ENCODE peak calls at places on chromosome 19, in eight cellular contexts. One of them, this sample, is unnamed.

GRCh38 chr19:35095667-35096368 is 19.8 kb upstream of the FXYD3 start:
- DNase-seq in RPMI7951: no peak
- DNase-seq in type B pancreatic cell: no peak
- DNase-seq in SJSA1: no peak
- DNase-seq in A172: no peak
- DNase-seq in cardiac muscle cell: no peak
- DNase-seq in lung microvascular endothelial cell: no peak
- DNase-seq in fibroblast of the aortic adventitia: no peak
- DNase-seq in this sample: peak; percentile 74

GRCh38 chr19:48969276-48970138 is 4.4 kb downstream of the FTL start:
- DNase-seq in RPMI7951: no peak
- DNase-seq in type B pancreatic cell: no peak
- DNase-seq in SJSA1: no peak
- DNase-seq in A172: peak; percentile 48
- DNase-seq in cardiac muscle cell: no peak
- DNase-seq in lung microvascular endothelial cell: no peak
- DNase-seq in fibroblast of the aortic adventitia: peak; percentile 51
- DNase-seq in this sample: peak; percentile 34

GRCh38 chr19:5985098-5985783 is 7.3 kb upstream of the RANBP3 start:
- DNase-seq in RPMI7951: peak; percentile 71
- DNase-seq in type B pancreatic cell: no peak
- DNase-seq in SJSA1: peak; percentile 20
- DNase-seq in A172: peak; percentile 85
- DNase-seq in cardiac muscle cell: peak; percentile 84
- DNase-seq in lung microvascular endothelial cell: no peak
- DNase-seq in fibroblast of the aortic adventitia: peak; percentile 78
- DNase-seq in this sample: peak; percentile 34

GRCh38 chr19:45348367-45349125 is 8.0 kb downstream of the KLC3 start:
- DNase-seq in RPMI7951: no peak
- DNase-seq in type B pancreatic cell: no peak
- DNase-seq in SJSA1: no peak
- DNase-seq in A172: no peak
- DNase-seq in cardiac muscle cell: no peak
- DNase-seq in lung microvascular endothelial cell: no peak
- DNase-seq in fibroblast of the aortic adventitia: no peak
- DNase-seq in this sample: no peak

GRCh38 chr19:48329167-48329891 is 4.0 kb downstream of the EMP3 start:
- DNase-seq in RPMI7951: peak; percentile 52
- DNase-seq in type B pancreatic cell: no peak
- DNase-seq in SJSA1: no peak
- DNase-seq in A172: no peak
- DNase-seq in cardiac muscle cell: no peak
- DNase-seq in lung microvascular endothelial cell: no peak
- DNase-seq in fibroblast of the aortic adventitia: peak; percentile 36
- DNase-seq in this sample: peak; percentile 62

GRCh38 chr19:15815306-15815705 is at the start of gene OR10H1:
- DNase-seq in RPMI7951: no peak
- DNase-seq in type B pancreatic cell: no peak
- DNase-seq in SJSA1: no peak
- DNase-seq in A172: no peak
- DNase-seq in cardiac muscle cell: no peak
- DNase-seq in lung microvascular endothelial cell: no peak
- DNase-seq in fibroblast of the aortic adventitia: no peak
- DNase-seq in this sample: no peak

GRCh38 chr19:40530091-40530901 is 46.4 kb upstream of the SHKBP1 start:
- DNase-seq in RPMI7951: no peak
- DNase-seq in type B pancreatic cell: no peak
- DNase-seq in SJSA1: no peak
- DNase-seq in A172: no peak
- DNase-seq in cardiac muscle cell: no peak
- DNase-seq in lung microvascular endothelial cell: peak; percentile 24
- DNase-seq in fibroblast of the aortic adventitia: no peak
- DNase-seq in this sample: no peak

GRCh38 chr19:28737021-28737525 is 475.9 kb downstream of the UQCRFS1 start:
- DNase-seq in RPMI7951: peak; percentile 54
- DNase-seq in type B pancreatic cell: no peak
- DNase-seq in SJSA1: peak; percentile 27
- DNase-seq in A172: peak; percentile 31
- DNase-seq in cardiac muscle cell: peak; percentile 71
- DNase-seq in lung microvascular endothelial cell: peak; percentile 57
- DNase-seq in fibroblast of the aortic adventitia: peak; percentile 79
- DNase-seq in this sample: no peak

GRCh38 chr19:30648321-30648720 is 276.1 kb downstream of the ZNF536 start:
- DNase-seq in RPMI7951: no peak
- DNase-seq in type B pancreatic cell: no peak
- DNase-seq in SJSA1: peak; percentile 23
- DNase-seq in A172: peak; percentile 13
- DNase-seq in cardiac muscle cell: no peak
- DNase-seq in lung microvascular endothelial cell: no peak
- DNase-seq in fibroblast of the aortic adventitia: no peak
- DNase-seq in this sample: no peak

GRCh38 chr19:2494084-2494446 is 18.1 kb downstream of the GADD45B start:
- DNase-seq in RPMI7951: peak; percentile 64
- DNase-seq in type B pancreatic cell: no peak
- DNase-seq in SJSA1: peak; percentile 48
- DNase-seq in A172: peak; percentile 82
- DNase-seq in cardiac muscle cell: peak; percentile 49
- DNase-seq in lung microvascular endothelial cell: no peak
- DNase-seq in fibroblast of the aortic adventitia: peak; percentile 61
- DNase-seq in this sample: peak; percentile 16

GRCh38 chr19:31963741-31964140 is 381.7 kb upstream of the ZNF507 start:
- DNase-seq in RPMI7951: no peak
- DNase-seq in type B pancreatic cell: no peak
- DNase-seq in SJSA1: no peak
- DNase-seq in A172: no peak
- DNase-seq in cardiac muscle cell: no peak
- DNase-seq in lung microvascular endothelial cell: no peak
- DNase-seq in fibroblast of the aortic adventitia: no peak
- DNase-seq in this sample: no peak

GRCh38 chr19:11754663-11755062 is 12.1 kb upstream of the ZNF441 start:
- DNase-seq in RPMI7951: no peak
- DNase-seq in type B pancreatic cell: no peak
- DNase-seq in SJSA1: no peak
- DNase-seq in A172: no peak
- DNase-seq in cardiac muscle cell: no peak
- DNase-seq in lung microvascular endothelial cell: no peak
- DNase-seq in fibroblast of the aortic adventitia: no peak
- DNase-seq in this sample: no peak

GRCh38 chr19:48258350-48258749 is 2.6 kb upstream of the CARD8 start:
- DNase-seq in RPMI7951: no peak
- DNase-seq in type B pancreatic cell: no peak
- DNase-seq in SJSA1: no peak
- DNase-seq in A172: peak; percentile 35
- DNase-seq in cardiac muscle cell: no peak
- DNase-seq in lung microvascular endothelial cell: peak; percentile 52
- DNase-seq in fibroblast of the aortic adventitia: peak; percentile 3
- DNase-seq in this sample: no peak

GRCh38 chr19:7104783-7105447 is 35.4 kb downstream of the ZNF557 start:
- DNase-seq in RPMI7951: no peak
- DNase-seq in type B pancreatic cell: no peak
- DNase-seq in SJSA1: no peak
- DNase-seq in A172: no peak
- DNase-seq in cardiac muscle cell: no peak
- DNase-seq in lung microvascular endothelial cell: no peak
- DNase-seq in fibroblast of the aortic adventitia: no peak
- DNase-seq in this sample: no peak

GRCh38 chr19:4199699-4200293 is 17.3 kb downstream of the ANKRD24 start:
- DNase-seq in RPMI7951: no peak
- DNase-seq in type B pancreatic cell: no peak
- DNase-seq in SJSA1: no peak
- DNase-seq in A172: no peak
- DNase-seq in cardiac muscle cell: no peak
- DNase-seq in lung microvascular endothelial cell: no peak
- DNase-seq in fibroblast of the aortic adventitia: no peak
- DNase-seq in this sample: no peak

GRCh38 chr19:6800991-6801396 is 28.5 kb downstream of the VAV1 start:
- DNase-seq in RPMI7951: peak; percentile 39
- DNase-seq in type B pancreatic cell: no peak
- DNase-seq in SJSA1: no peak
- DNase-seq in A172: peak; percentile 70
- DNase-seq in cardiac muscle cell: peak; percentile 62
- DNase-seq in lung microvascular endothelial cell: peak; percentile 43
- DNase-seq in fibroblast of the aortic adventitia: peak; percentile 43
- DNase-seq in this sample: peak; percentile 84

GRCh38 chr19:46839752-46840151 is 10.9 kb downstream of the AP2S1 start:
- DNase-seq in RPMI7951: no peak
- DNase-seq in type B pancreatic cell: no peak
- DNase-seq in SJSA1: no peak
- DNase-seq in A172: no peak
- DNase-seq in cardiac muscle cell: no peak
- DNase-seq in lung microvascular endothelial cell: no peak
- DNase-seq in fibroblast of the aortic adventitia: no peak
- DNase-seq in this sample: no peak

GRCh38 chr19:4505570-4506448 is 12.5 kb downstream of the PLIN4 start:
- DNase-seq in RPMI7951: no peak
- DNase-seq in type B pancreatic cell: no peak
- DNase-seq in SJSA1: no peak
- DNase-seq in A172: no peak
- DNase-seq in cardiac muscle cell: no peak
- DNase-seq in lung microvascular endothelial cell: no peak
- DNase-seq in fibroblast of the aortic adventitia: no peak
- DNase-seq in this sample: no peak

GRCh38 chr19:45716314-45717130 is 14.2 kb downstream of the FBXO46 start:
- DNase-seq in RPMI7951: no peak
- DNase-seq in type B pancreatic cell: no peak
- DNase-seq in SJSA1: peak; percentile 44
- DNase-seq in A172: no peak
- DNase-seq in cardiac muscle cell: peak; percentile 46
- DNase-seq in lung microvascular endothelial cell: peak; percentile 54
- DNase-seq in fibroblast of the aortic adventitia: peak; percentile 32
- DNase-seq in this sample: peak; percentile 57

GRCh38 chr19:19482785-19483625 is 32.3 kb downstream of the TSSK6 start:
- DNase-seq in RPMI7951: no peak
- DNase-seq in type B pancreatic cell: no peak
- DNase-seq in SJSA1: no peak
- DNase-seq in A172: no peak
- DNase-seq in cardiac muscle cell: no peak
- DNase-seq in lung microvascular endothelial cell: no peak
- DNase-seq in fibroblast of the aortic adventitia: no peak
- DNase-seq in this sample: no peak

GRCh38 chr19:7682175-7682855 is 1.7 kb downstream of the TRAPPC5 start:
- DNase-seq in RPMI7951: no peak
- DNase-seq in type B pancreatic cell: no peak
- DNase-seq in SJSA1: no peak
- DNase-seq in A172: no peak
- DNase-seq in cardiac muscle cell: no peak
- DNase-seq in lung microvascular endothelial cell: no peak
- DNase-seq in fibroblast of the aortic adventitia: no peak
- DNase-seq in this sample: no peak

This sample was measured in MCF 10A.